ENCODE peak calls at places on chromosomes 6 and 20, in seven cellular contexts. R is fibroblast of pulmonary artery; W is endodermal cell; O is H54; J is T-helper 17 cell; D is activated T-cell treated with anti-CD3 and anti-CD28 coated beads, Interleukin-2, amount 50 U/mL, for 1 hour; T is HuH-7. X is an unnamed sample.

GRCh38 chr20:45354423-45355208 is 6.4 kb upstream of the SDC4 start:
- DNase-seq in R (peak), D (no peak), J (no peak), W (no peak), O (no peak), T (no peak), X (no peak)

GRCh38 chr20:41509801-41510200 is 108.4 kb downstream of the CHD6 start:
- DNase-seq in W (no peak), J (no peak), D (no peak), T (peak), O (no peak), R (peak), X (no peak)

GRCh38 chr20:51695574-51696303 is 72.5 kb downstream of the ATP9A start:
- DNase-seq in W (no peak), T (no peak), R (peak), J (no peak), D (no peak), O (peak), X (no peak)

GRCh38 chr6:4010682-4011081 is 68.3 kb downstream of the FAM217A start:
- DNase-seq in D (no peak), J (no peak), R (no peak), O (no peak), T (no peak), W (no peak), X (peak)

GRCh38 chr6:79170915-79171314 is 63.6 kb downstream of the HMGN3 start:
- DNase-seq in R (peak), T (no peak), W (no peak), J (no peak), D (no peak), O (no peak), X (no peak)

GRCh38 chr6:41970436-41970846 is 28.8 kb upstream of the CCND3 start:
- DNase-seq in W (no peak), T (no peak), D (peak), J (no peak), R (peak), O (no peak), X (no peak)

GRCh38 chr6:20232188-20232587 is 19.9 kb upstream of the MBOAT1 start:
- DNase-seq in T (no peak), D (no peak), J (no peak), W (no peak), R (no peak), O (no peak), X (no peak)

GRCh38 chr6:89194559-89194958 is 22.6 kb downstream of the GABRR1 start:
- DNase-seq in O (no peak), R (no peak), D (no peak), T (no peak), J (no peak), W (no peak), X (no peak)

GRCh38 chr6:28489366-28490190 is 26.0 kb downstream of the GPX6 start:
- DNase-seq in W (peak), R (peak), D (peak), T (peak), J (no peak), O (peak), X (no peak)

GRCh38 chr6:25278557-25278913 is 639 bp upstream of the CARMIL1 start:
- DNase-seq in W (no peak), D (no peak), O (no peak), T (no peak), R (no peak), J (no peak), X (no peak)

GRCh38 chr6:157822221-157823000 is 635 bp upstream of the SNX9 start:
- DNase-seq in W (peak), R (no peak), O (no peak), T (peak), J (no peak), D (peak), X (no peak)

GRCh38 chr6:43681303-43681702 is 6.3 kb downstream of the MRPS18A start:
- DNase-seq in D (no peak), T (no peak), O (no peak), J (no peak), W (no peak), R (no peak), X (no peak)

GRCh38 chr6:106097368-106098231 is 11.5 kb downstream of the PRDM1 start:
- DNase-seq in R (peak), D (no peak), W (no peak), J (peak), T (no peak), O (no peak), X (peak)

GRCh38 chr6:141878686-141879085 is 254.0 kb upstream of the GJE1 start:
- DNase-seq in J (no peak), D (no peak), W (no peak), O (no peak), R (no peak), T (no peak), X (no peak)

GRCh38 chr6:29789176-29789575 is 38.4 kb upstream of the HLA-G start:
- DNase-seq in W (no peak), J (no peak), T (no peak), D (no peak), R (no peak), O (no peak), X (no peak)

GRCh38 chr6:939047-939363 is 246.1 kb upstream of the EXOC2 start:
- DNase-seq in J (no peak), D (no peak), W (no peak), O (no peak), R (no peak), T (no peak), X (no peak)

GRCh38 chr20:51494241-51495110 is 48.0 kb downstream of the NFATC2 start:
- DNase-seq in R (no peak), W (no peak), O (no peak), T (no peak), J (no peak), D (peak), X (no peak)

GRCh38 chr6:40722081-40722480 is 134.9 kb upstream of the LRFN2 start:
- DNase-seq in O (no peak), W (no peak), J (no peak), R (no peak), D (no peak), T (no peak), X (no peak)

GRCh38 chr20:36925234-36925633 is 26.3 kb downstream of the SAMHD1 start:
- DNase-seq in R (no peak), O (no peak), W (peak), J (no peak), D (no peak), T (no peak), X (no peak)

GRCh38 chr6:109978174-109979032 is at the start of gene GPR6:
- DNase-seq in R (peak), J (no peak), D (peak), W (peak), T (peak), O (peak), X (peak)